ENCODE peak calls at places on chromosomes 5 and 9, in nine cellular contexts. O is mesenchymal stem cell, H is tibial nerve, X is A549, M is body of pancreas, I is breast epithelium, J is SJSA1, U is stomach, W is aorta. A is an unnamed sample.

GRCh38 chr5:123036391-123037103 is at the start of gene PPIC:
- DNase-seq in X (peak), W (peak), H (peak), J (peak), U (peak), O (peak), I (peak), M (peak), A (peak)

GRCh38 chr5:142720561-142721275 is 34.8 kb upstream of the FGF1 start:
- DNase-seq in M (peak), W (peak), H (no peak), O (no peak), J (no peak), I (peak), U (peak), X (peak), A (peak)

GRCh38 chr5:127330116-127330515 is 39.5 kb downstream of the MEGF10 start:
- DNase-seq in X (no peak), H (no peak), J (no peak), O (no peak), U (no peak), M (no peak), W (no peak), I (no peak), A (no peak)

GRCh38 chr5:126383755-126384154 is 39.5 kb upstream of the GRAMD2B start:
- DNase-seq in O (no peak), M (no peak), W (no peak), U (no peak), I (no peak), X (no peak), J (no peak), H (no peak), A (no peak)

GRCh38 chr9:68979538-68980314 is 34.2 kb downstream of the PRKACG start:
- DNase-seq in J (no peak), I (no peak), W (no peak), X (no peak), H (no peak), U (no peak), O (peak), M (no peak), A (no peak)

GRCh38 chr9:123713282-123713681 is 216.6 kb downstream of the DENND1A start:
- DNase-seq in W (no peak), J (no peak), M (no peak), I (no peak), U (no peak), H (no peak), O (no peak), X (no peak), A (no peak)

GRCh38 chr9:36492849-36493248 is 79.8 kb upstream of the MELK start:
- DNase-seq in H (no peak), W (no peak), M (no peak), U (no peak), O (peak), I (no peak), J (no peak), X (no peak), A (peak)

GRCh38 chr5:175575301-175575700 is 82.6 kb upstream of the HRH2 start:
- DNase-seq in O (peak), I (no peak), W (no peak), X (no peak), J (no peak), U (no peak), M (no peak), H (no peak), A (no peak)

GRCh38 chr5:80408976-80409926 is 1.4 kb downstream of the ZFYVE16 start:
- DNase-seq in M (no peak), X (peak), W (no peak), I (no peak), U (no peak), J (no peak), O (peak), H (no peak), A (no peak)

GRCh38 chr5:2174572-2174971 is 291.8 kb upstream of the IRX4 start:
- DNase-seq in W (no peak), H (no peak), U (no peak), I (no peak), O (no peak), X (no peak), M (no peak), J (no peak), A (no peak)

GRCh38 chr5:38953426-38953825 is 107.6 kb downstream of the OSMR start:
- DNase-seq in J (no peak), H (no peak), M (no peak), O (no peak), W (no peak), X (no peak), I (no peak), U (no peak), A (no peak)

GRCh38 chr5:36301858-36302603 is at the start of gene RANBP3L:
- DNase-seq in W (no peak), I (no peak), O (peak), M (peak), U (peak), J (no peak), H (no peak), X (no peak), A (peak)

GRCh38 chr9:18237776-18238175 is 236.2 kb upstream of the ADAMTSL1 start:
- DNase-seq in O (no peak), X (no peak), W (no peak), H (no peak), I (no peak), M (no peak), U (no peak), J (no peak), A (no peak)

GRCh38 chr5:50958852-50959457 is 292.5 kb downstream of the PARP8 start:
- DNase-seq in U (no peak), I (no peak), M (peak), X (peak), J (no peak), H (no peak), O (peak), W (no peak), A (peak)

GRCh38 chr5:138748630-138749081 is 4.6 kb upstream of the CTNNA1 start:
- DNase-seq in O (peak), I (no peak), J (no peak), W (no peak), U (no peak), H (peak), X (no peak), M (no peak), A (peak)

GRCh38 chr5:125269926-125270325 is 523.5 kb upstream of the ZNF608 start:
- DNase-seq in J (no peak), U (no peak), O (no peak), I (no peak), W (no peak), M (no peak), H (no peak), X (no peak), A (no peak)

GRCh38 chr5:76813982-76814562 is 4.8 kb upstream of the F2RL1 start:
- DNase-seq in H (no peak), J (peak), X (peak), M (no peak), W (no peak), O (peak), I (no peak), U (no peak), A (peak)

GRCh38 chr9:117678882-117679281 is 25.3 kb upstream of the TLR4 start:
- DNase-seq in W (no peak), H (no peak), I (no peak), M (no peak), O (no peak), X (peak), U (no peak), J (peak), A (peak)

GRCh38 chr5:59039296-59040006 is 456.6 kb downstream of the RAB3C start:
- DNase-seq in X (peak), H (peak), W (peak), M (peak), U (peak), I (peak), J (peak), O (peak), A (peak)

GRCh38 chr5:38938424-38938823 is 92.6 kb downstream of the OSMR start:
- DNase-seq in W (no peak), J (no peak), U (no peak), M (no peak), H (no peak), I (no peak), O (no peak), X (no peak), A (peak)

GRCh38 chr9:113619156-113619861 is 155.8 kb downstream of the RGS3 start:
- DNase-seq in J (peak), W (peak), X (no peak), I (no peak), O (no peak), H (no peak), U (no peak), M (no peak), A (no peak)

GRCh38 chr9:97505845-97506244 is 4.4 kb downstream of the TMOD1 start:
- DNase-seq in X (no peak), J (peak), W (no peak), O (no peak), U (no peak), H (no peak), M (no peak), I (no peak), A (no peak)

GRCh38 chr9:93252116-93252780 is 68.3 kb downstream of the WNK2 start:
- DNase-seq in J (no peak), I (no peak), M (peak), O (no peak), H (no peak), U (no peak), X (no peak), W (peak), A (no peak)

GRCh38 chr5:58410441-58410840 is 49.4 kb downstream of the PLK2 start:
- DNase-seq in H (no peak), J (no peak), W (no peak), M (no peak), X (peak), O (peak), I (no peak), U (no peak), A (peak)

GRCh38 chr5:151617383-151617840 is 26.3 kb upstream of the FAT2 start:
- DNase-seq in W (no peak), O (no peak), U (no peak), I (no peak), X (no peak), J (no peak), H (no peak), M (no peak), A (no peak)

GRCh38 chr9:16337322-16338029 is 533.0 kb downstream of the BNC2 start:
- DNase-seq in H (no peak), M (no peak), O (peak), J (peak), U (no peak), X (peak), W (no peak), I (no peak), A (peak)

GRCh38 chr5:72379936-72380335 is 59.8 kb downstream of the PTCD2 start:
- DNase-seq in U (no peak), W (no peak), H (no peak), X (no peak), M (no peak), I (no peak), O (peak), J (no peak), A (no peak)

GRCh38 chr5:128782446-128782845 is 182.8 kb upstream of the SLC27A6 start:
- DNase-seq in W (peak), U (peak), H (peak), O (peak), J (peak), M (peak), X (peak), I (peak), A (peak)

GRCh38 chr5:10555134-10555733 is 8.6 kb upstream of the ANKRD33B start:
- DNase-seq in X (peak), J (peak), H (no peak), W (no peak), M (no peak), U (no peak), I (no peak), O (peak), A (peak)

GRCh38 chr5:106202035-106202434 is 1468.7 kb downstream of the EFNA5 start:
- DNase-seq in H (no peak), J (no peak), I (no peak), X (no peak), O (no peak), U (no peak), M (no peak), W (no peak), A (no peak)

GRCh38 chr9:119283118-119283794 is 86.0 kb downstream of the BRINP1 start:
- DNase-seq in X (no peak), O (no peak), W (no peak), U (no peak), M (no peak), J (no peak), I (no peak), H (no peak), A (peak)

GRCh38 chr5:124755565-124755964 is 9.1 kb upstream of the ZNF608 start:
- DNase-seq in J (peak), U (no peak), W (no peak), H (no peak), X (peak), M (no peak), O (peak), I (no peak), A (peak)

GRCh38 chr9:33227013-33227398 is 13.0 kb upstream of the SPINK4 start:
- DNase-seq in W (no peak), J (no peak), O (no peak), X (no peak), U (peak), H (no peak), M (no peak), I (no peak), A (no peak)

GRCh38 chr5:92309336-92309991 is 926.3 kb upstream of the ARRDC3 start:
- DNase-seq in O (peak), X (peak), M (no peak), I (no peak), U (no peak), W (no peak), J (no peak), H (no peak), A (peak)

GRCh38 chr9:129609486-129610192 is 11.3 kb downstream of the C9orf50 start:
- DNase-seq in O (peak), U (peak), X (peak), H (no peak), W (no peak), M (no peak), J (no peak), I (no peak), A (peak)
- H3K4me3 ChIP-seq in O (peak), U (peak), X (peak), H (peak), W (no peak), M (no peak), J (no peak), I (peak), A (peak)

DNA sequence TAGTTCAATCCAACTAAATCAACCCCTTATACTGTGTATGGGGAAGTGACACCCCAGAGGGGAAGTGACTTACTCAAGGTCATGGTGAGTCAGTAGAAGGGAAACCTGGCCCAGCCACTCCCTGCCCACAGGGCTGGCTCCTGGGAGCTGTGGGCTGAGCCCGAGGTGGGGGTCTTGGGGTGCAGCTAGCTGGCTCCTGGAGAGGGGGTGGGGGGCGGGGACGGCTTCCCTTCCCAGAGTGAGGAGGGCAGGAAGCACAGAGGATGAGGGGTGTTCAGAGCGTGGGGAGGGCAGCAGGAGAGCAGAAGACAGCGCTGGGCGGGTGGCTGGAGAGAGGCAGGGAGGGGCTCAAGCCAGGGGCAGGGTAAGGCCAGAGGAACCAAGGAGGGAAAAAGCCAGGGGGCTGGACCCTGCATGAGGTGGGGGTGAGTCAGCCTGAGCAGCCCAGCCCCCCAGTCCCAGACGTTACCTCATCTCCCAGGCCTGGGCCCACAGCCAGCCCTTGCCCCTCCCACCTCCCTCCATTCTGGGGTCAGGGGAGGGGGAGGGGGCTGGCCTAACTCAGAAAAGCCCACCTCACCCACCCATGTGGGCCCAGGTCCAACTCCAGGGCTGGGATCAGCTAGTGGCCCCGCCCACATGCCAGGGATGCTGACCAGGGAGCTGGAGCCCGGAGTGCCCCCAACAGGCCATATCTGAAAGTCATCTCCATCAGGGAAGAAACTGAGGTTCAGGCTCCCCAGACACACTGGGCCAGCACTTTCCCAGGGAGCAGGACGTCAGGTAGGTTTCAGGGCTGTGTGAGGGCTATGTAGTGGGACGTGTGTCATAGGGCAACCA is 2.8 kb downstream of the PDLIM7 start:
- DNase-seq in W (peak), O (peak), X (peak), J (peak), M (no peak), I (no peak), U (peak), H (no peak), A (peak)
- H3K4me3 ChIP-seq in W (no peak), O (peak), X (peak), J (peak), M (no peak), I (peak), U (peak), H (no peak), A (peak)

DNA sequence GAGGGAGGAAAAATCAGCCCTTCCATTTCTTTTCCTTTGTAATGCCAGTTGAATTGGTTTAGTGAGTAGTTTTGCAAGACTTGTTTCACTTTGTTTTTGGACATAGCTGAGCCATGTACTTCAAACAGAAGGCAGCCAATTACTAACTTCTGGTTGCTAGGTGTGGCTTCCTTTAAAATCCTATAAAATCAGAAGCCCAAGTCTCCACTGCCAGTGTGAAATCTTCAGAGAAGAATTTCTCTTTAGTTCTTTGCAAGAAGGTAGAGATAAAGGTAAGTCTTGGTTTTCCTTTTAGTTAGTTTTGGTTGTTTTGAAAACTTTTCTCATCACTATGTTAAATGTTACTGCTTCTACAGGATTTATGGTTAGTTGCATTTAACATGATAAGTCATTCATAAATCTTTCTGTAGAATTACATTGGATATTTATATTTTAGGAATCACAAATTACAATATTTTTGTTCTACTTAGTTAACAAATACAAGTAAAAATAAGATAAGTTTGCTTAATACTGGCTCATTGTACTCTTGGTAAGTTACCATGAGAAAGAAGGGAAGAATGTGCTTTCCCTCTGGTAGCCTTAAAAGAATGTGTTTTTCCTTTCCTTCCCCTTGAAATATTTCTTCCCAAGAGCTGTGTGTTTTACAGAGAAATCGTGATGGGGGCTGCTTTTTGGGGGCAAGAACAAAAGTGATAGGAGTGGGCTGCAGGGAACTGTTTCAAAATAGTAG is at the start of gene ANXA1:
- DNase-seq in J (no peak), H (no peak), I (no peak), U (no peak), M (no peak), O (peak), W (no peak), X (peak), A (peak)
- H3K4me3 ChIP-seq in J (peak), H (peak), I (peak), U (peak), M (peak), O (no peak), W (peak), X (peak), A (peak)

DNA sequence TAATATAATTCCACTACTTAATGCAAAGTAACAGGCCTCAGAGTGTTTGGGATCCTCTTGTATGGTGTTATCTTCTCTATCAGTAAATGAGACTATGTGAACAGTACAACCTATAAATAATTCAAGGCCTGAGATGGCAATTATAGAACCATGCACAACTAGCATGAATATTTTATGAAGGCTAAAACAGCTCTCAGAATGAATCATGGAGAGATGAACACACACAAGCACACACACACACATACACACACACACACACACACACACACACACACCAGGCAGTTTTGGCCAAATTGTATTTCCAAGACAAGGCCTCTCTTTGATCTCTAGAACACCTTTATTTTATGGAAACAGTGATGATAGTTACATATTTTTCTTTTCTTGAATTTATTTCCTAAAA is 224.9 kb downstream of the EBF1 start:
- DNase-seq in I (no peak), O (peak), H (no peak), U (no peak), M (no peak), X (no peak), W (no peak), J (no peak), A (no peak)
- H3K4me3 ChIP-seq in I (no peak), O (no peak), H (no peak), U (no peak), M (no peak), X (no peak), W (no peak), J (peak), A (no peak)

GRCh38 chr5:171270136-171270535 is 38.9 kb upstream of the TLX3 start:
- DNase-seq in U (no peak), X (no peak), O (peak), M (no peak), W (no peak), H (no peak), J (no peak), I (no peak), A (no peak)
- H3K4me3 ChIP-seq in U (no peak), X (no peak), O (no peak), M (no peak), W (no peak), H (no peak), J (no peak), I (no peak), A (no peak)

GRCh38 chr5:84383816-84384603 is 670 bp downstream of the EDIL3 start:
- DNase-seq in I (no peak), U (no peak), H (no peak), O (peak), X (peak), M (no peak), J (peak), W (peak), A (peak)
- H3K4me3 ChIP-seq in I (peak), U (peak), H (peak), O (peak), X (peak), M (no peak), J (peak), W (peak), A (peak)

DNA sequence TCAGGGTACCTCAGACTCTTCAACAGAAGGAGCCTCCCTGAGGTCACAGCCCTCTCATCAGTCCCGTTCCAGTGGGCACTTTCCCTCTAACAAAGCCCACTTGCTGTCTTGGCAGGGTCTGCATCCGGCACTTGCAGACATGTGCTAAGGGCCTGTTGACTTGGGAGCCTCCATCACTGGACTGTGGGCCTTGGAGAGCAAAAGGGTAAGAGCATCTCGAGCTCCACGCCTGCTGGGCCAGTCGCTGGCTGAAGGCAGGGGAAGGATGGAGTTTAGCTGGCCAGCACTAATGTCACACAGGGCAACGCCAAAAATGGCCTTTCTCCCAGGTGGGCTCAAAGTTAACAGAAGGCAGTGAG is 2.2 kb upstream of the NSD1 start:
- DNase-seq in H (no peak), O (no peak), M (no peak), W (peak), U (no peak), J (no peak), X (no peak), I (peak), A (no peak)
- H3K4me3 ChIP-seq in H (no peak), O (no peak), M (no peak), W (no peak), U (no peak), J (no peak), X (no peak), I (no peak), A (no peak)

A was measured in astrocyte.